ENCODE peak calls at places on chromosomes 1 and 21, in ten cellular contexts. P is activated CD8-positive, alpha-beta T cell treated with anti-CD3 and anti-CD28 coated beads, Interleukin-2, amount 10 ng/mL, durations not matched to agents 7 days and 5 days; F is cortex of kidney; V is DMS53; C is GDM1; H is stimulated activated CD4-positive, alpha-beta T cell treated with anti-CD3 and anti-CD28 coated beads, Interleukin-1b, Interleukin-23, amount 100 ng/mL, for 1 hour; J is adipocyte; T is mammary epithelial cell; W is transverse colon; A is T-helper 2 cell. U is an unnamed sample.

GRCh38 chr21:42063578-42064521 is 7.3 kb upstream of the UMODL1 start:
- DNase-seq in P (peak), F (no peak), V (peak), C (peak), H (peak), J (no peak), T (peak), W (peak), A (peak), U (no peak)

GRCh38 chr1:230281531-230281930 is 144.6 kb downstream of the PGBD5 start:
- DNase-seq in P (no peak), F (no peak), V (no peak), C (no peak), H (no peak), J (no peak), T (no peak), W (no peak), A (no peak), U (no peak)

GRCh38 chr1:211553549-211553948 is 25.4 kb downstream of the SLC30A1 start:
- DNase-seq in P (no peak), F (no peak), V (no peak), C (no peak), H (no peak), J (no peak), T (no peak), W (no peak), A (no peak), U (no peak)

GRCh38 chr1:231315887-231316286 is 21.8 kb downstream of the EXOC8 start:
- DNase-seq in P (peak), F (no peak), V (peak), C (no peak), H (no peak), J (peak), T (peak), W (peak), A (no peak), U (peak)

GRCh38 chr21:29893687-29894086 is 46.1 kb downstream of the GRIK1 start:
- DNase-seq in P (no peak), F (no peak), V (peak), C (no peak), H (no peak), J (no peak), T (peak), W (no peak), A (no peak), U (no peak)

GRCh38 chr1:170533331-170533730 is 1.4 kb downstream of the GORAB start:
- DNase-seq in P (no peak), F (no peak), V (no peak), C (no peak), H (no peak), J (peak), T (no peak), W (no peak), A (no peak), U (no peak)

GRCh38 chr1:53154859-53155438 is 12.5 kb upstream of the SLC1A7 start:
- DNase-seq in P (no peak), F (no peak), V (no peak), C (no peak), H (no peak), J (no peak), T (no peak), W (no peak), A (no peak), U (no peak)

GRCh38 chr1:175863291-175864050 is 120.1 kb upstream of the TNR start:
- DNase-seq in P (no peak), F (no peak), V (no peak), C (no peak), H (no peak), J (no peak), T (no peak), W (no peak), A (no peak), U (no peak)

GRCh38 chr1:203663294-203663693 is 36.7 kb downstream of the ATP2B4 start:
- DNase-seq in P (no peak), F (no peak), V (no peak), C (no peak), H (no peak), J (peak), T (peak), W (no peak), A (no peak), U (no peak)

GRCh38 chr1:154736840-154737239 is 128.9 kb upstream of the ADAR start:
- DNase-seq in P (no peak), F (no peak), V (peak), C (peak), H (no peak), J (no peak), T (peak), W (no peak), A (no peak), U (no peak)

GRCh38 chr1:9601942-9602793 is 13.5 kb downstream of the TMEM201 start:
- DNase-seq in P (no peak), F (no peak), V (no peak), C (no peak), H (no peak), J (no peak), T (no peak), W (no peak), A (no peak), U (no peak)

GRCh38 chr1:70044832-70045231 is 160.5 kb downstream of the LRRC40 start:
- DNase-seq in P (no peak), F (no peak), V (no peak), C (no peak), H (no peak), J (peak), T (peak), W (no peak), A (no peak), U (no peak)

U was measured in SK-N-SH.